ENCODE peak calls at places on chromosomes 11 and 22, in six cellular contexts. J, W, M, D, H and T are unnamed samples.

GRCh38 chr11:10401275-10401674 is 53.8 kb upstream of the AMPD3 start:
- DNase-seq in J (no peak), W (peak), M (no peak), D (no peak), H (no peak), T (peak)

GRCh38 chr11:113664981-113665710 is 41.0 kb downstream of the TMPRSS5 start:
- DNase-seq in J (no peak), W (no peak), M (no peak), D (no peak), H (no peak), T (no peak)

GRCh38 chr11:100857236-100858005 is 170.3 kb downstream of the ARHGAP42 start:
- DNase-seq in J (no peak), W (no peak), M (no peak), D (no peak), H (no peak), T (no peak)

GRCh38 chr11:77424639-77425038 is 49.3 kb downstream of the PAK1 start:
- DNase-seq in J (no peak), W (no peak), M (no peak), D (no peak), H (no peak), T (no peak)

GRCh38 chr11:63802637-63803414 is 10.4 kb upstream of the SPINDOC start:
- DNase-seq in J (no peak), W (no peak), M (no peak), D (no peak), H (peak), T (peak)

GRCh38 chr22:22938672-22939536 is 51.3 kb downstream of the IGLL5 start:
- DNase-seq in J (no peak), W (no peak), M (no peak), D (no peak), H (peak), T (no peak)

GRCh38 chr11:113192121-113192925 is 122.1 kb upstream of the TTC12 start:
- DNase-seq in J (no peak), W (no peak), M (no peak), D (no peak), H (no peak), T (no peak)

GRCh38 chr22:41539146-41540005 is 4.9 kb downstream of the POLR3H start:
- DNase-seq in J (no peak), W (no peak), M (no peak), D (no peak), H (no peak), T (no peak)